ENCODE peak calls at places on chromosomes 16 and 17, in four cellular contexts. T is heart right ventricle, S is PC-3, N is colonic mucosa. R is an unnamed sample. For H3K9me3, the result is how much of the 10 kb centered on the place peaks cover.

GRCh38 chr17:7688808-7689316 is 585 bp downstream of the WRAP53 start:
- DNase-seq in T (no peak), S (no peak), N (no peak), R (no peak)

GRCh38 chr17:29126268-29126923 is 53.8 kb downstream of the MYO18A start:
- DNase-seq in N (no peak), S (no peak), T (no peak), R (no peak)

GRCh38 chr17:74749262-74750038 is 1.0 kb downstream of the NHERF1 start:
- DNase-seq in S (peak), T (no peak), N (peak), R (peak)

GRCh38 chr16:55697867-55698266 is 42.1 kb downstream of the SLC6A2 start:
- DNase-seq in N (no peak), S (no peak), T (no peak), R (no peak)

GRCh38 chr17:27408891-27409290 is 47.4 kb upstream of the KSR1 start:
- DNase-seq in N (no peak), S (no peak), T (no peak), R (no peak)

GRCh38 chr17:36657763-36658490 is 56.5 kb downstream of the MRM1 start:
- DNase-seq in N (peak), S (no peak), T (no peak), R (peak)

GRCh38 chr17:17810374-17811248 is 26.2 kb downstream of the SREBF1 start:
- DNase-seq in T (no peak), N (no peak), S (no peak), R (no peak)

GRCh38 chr16:77723108-77723514 is 797 bp downstream of the NUDT7 start:
- DNase-seq in S (no peak), N (peak), T (peak), R (peak)

GRCh38 chr16:62955033-62955349 is 918.8 kb upstream of the CDH8 start:
- DNase-seq in S (no peak), N (no peak), T (no peak), R (no peak)

GRCh38 chr17:13647551-13647950 is 45.8 kb upstream of the HS3ST3A1 start:
- DNase-seq in N (no peak), T (no peak), S (no peak), R (no peak)

GRCh38 chr17:31389673-31390381 is 1.6 kb upstream of the RAB11FIP4 start:
- DNase-seq in S (no peak), N (no peak), T (no peak), R (no peak)

GRCh38 chr16:19410435-19411153 is 7.1 kb upstream of the TMC5 start:
- DNase-seq in S (peak), T (no peak), N (peak), R (peak)

GRCh38 chr16:28187595-28188004 is 24.2 kb downstream of the XPO6 start:
- DNase-seq in T (no peak), S (no peak), N (no peak), R (no peak)

GRCh38 chr16:74253146-74253545 is 43.5 kb upstream of the PSMD7 start:
- DNase-seq in S (no peak), T (no peak), N (no peak), R (no peak)

GRCh38 chr17:57499648-57500049 is 243.3 kb downstream of the MSI2 start:
- DNase-seq in N (no peak), T (no peak), S (no peak), R (no peak)

GRCh38 chr16:59060212-59060611 is 326.1 kb upstream of the GOT2 start:
- DNase-seq in S (no peak), N (no peak), T (no peak), R (no peak)

GRCh38 chr17:77291591-77292386 is 151.0 kb downstream of the SEC14L1 start:
- DNase-seq in T (no peak), N (no peak), S (peak), R (no peak)

GRCh38 chr17:8964801-8965393 is 610 bp downstream of the PIK3R5 start:
- DNase-seq in S (no peak), T (no peak), N (peak), R (no peak)

GRCh38 chr17:32302037-32302436 is 36.4 kb downstream of the RHBDL3 start:
- DNase-seq in S (no peak), N (no peak), T (no peak), R (no peak)

GRCh38 chr17:6592193-6592592 is 35.8 kb upstream of the PITPNM3 start:
- DNase-seq in S (peak), N (no peak), T (no peak), R (no peak)

GRCh38 chr17:76969598-76970172 is 101.5 kb downstream of the MGAT5B start:
- DNase-seq in N (no peak), S (peak), T (no peak), R (peak)

GRCh38 chr16:75074920-75075687 is 41.5 kb downstream of the LDHD start:
- DNase-seq in S (no peak), T (no peak), N (no peak), R (no peak)

GRCh38 chr16:48365030-48365600 is 20.1 kb downstream of the SIAH1 start:
- DNase-seq in S (peak), T (no peak), N (peak), R (no peak)

DNA sequence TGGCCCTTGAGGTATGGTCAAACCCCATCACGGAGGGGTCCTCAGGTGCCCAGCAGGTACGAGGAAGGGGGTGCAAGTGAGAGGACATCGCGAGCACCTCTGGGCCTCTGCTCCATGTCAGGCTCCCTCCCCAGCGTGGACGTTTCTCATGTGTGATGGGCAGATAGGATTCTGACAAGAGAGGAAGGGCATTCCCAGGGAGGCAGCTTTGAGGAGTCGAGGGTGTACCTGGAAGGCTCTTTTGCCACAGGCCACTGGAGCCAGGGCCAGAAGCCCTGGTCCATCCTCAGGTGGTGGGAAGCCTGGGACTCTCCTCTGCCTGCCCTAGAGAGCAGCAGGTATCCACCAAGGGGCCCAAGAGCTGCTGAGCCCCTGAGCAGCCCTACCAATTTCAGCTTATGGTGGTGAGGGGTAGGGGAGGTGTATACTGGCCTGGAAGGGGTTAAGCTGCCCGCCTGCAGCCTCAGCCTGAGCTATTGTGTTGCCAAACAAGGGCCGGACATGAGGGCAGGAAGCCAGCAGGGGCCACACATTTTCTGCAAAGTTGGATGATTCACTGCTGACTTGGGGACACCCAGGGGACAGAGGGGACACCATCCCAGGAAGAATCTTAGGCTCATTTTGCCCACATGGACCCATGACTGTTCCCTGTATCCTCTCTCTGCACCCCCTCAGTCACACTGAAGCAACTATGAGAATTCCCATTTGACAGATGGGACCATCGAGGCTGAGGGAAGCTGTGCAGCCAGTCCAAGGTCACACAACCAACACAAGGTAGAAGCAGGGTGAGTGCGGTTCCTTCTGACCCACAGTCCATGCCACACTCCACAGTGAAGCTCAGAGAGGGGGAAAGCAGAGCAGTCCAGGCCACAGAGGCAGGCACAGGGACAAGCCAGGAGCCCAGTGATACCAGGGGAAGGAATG is 1.7 kb downstream of the CDH5 start:
- DNase-seq in T (peak), N (no peak), S (no peak), R (no peak)
- H3K4me3 ChIP-seq in T (peak), N (no peak), S (no peak), R (peak)

DNA sequence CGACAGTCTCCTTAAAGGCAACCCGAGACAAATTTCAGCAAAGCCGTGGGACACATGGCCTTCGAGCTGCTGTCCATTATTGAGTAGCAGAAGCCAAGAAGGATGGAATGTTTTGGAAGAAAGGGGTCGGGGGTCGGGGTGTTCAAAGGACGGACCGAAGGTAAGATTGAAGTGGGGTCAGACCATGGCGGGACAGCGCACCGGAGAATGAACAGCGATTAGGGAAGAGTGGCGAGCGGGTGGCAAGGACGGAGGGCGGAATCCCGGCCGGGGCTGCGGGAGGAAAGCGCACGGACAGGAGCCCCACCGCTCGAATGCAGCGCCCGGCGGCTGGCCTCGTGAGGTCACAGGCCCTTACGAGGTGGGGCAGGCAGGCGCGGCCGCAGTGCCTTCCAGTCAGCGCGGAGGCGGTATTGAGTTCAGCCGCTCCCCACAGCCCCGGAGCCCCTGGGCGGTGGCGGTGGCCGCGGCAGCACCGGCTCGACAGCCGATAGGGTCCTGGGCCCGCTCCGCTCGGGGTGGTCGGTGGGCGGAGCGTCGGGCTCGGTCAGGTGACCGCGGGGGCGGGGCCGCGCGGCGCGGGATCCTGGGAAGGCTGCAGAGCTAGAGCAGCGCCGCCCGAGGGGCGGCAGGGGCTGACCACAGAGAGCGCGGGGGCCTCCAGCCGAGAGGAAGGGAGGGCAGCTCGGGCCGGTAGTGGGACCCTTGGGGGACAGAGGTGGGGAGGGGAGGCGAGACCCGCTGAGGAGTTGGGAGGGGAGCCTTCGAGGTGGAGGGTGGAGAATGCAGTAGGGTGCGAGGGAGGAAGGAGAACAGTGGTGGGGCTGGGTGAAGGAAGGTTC is at the start of gene EFCAB13:
- DNase-seq in S (peak), N (peak), T (peak), R (peak)
- H3K9me3 ChIP-seq in S (under half), N (under half), T (under half), R (under half)

DNA sequence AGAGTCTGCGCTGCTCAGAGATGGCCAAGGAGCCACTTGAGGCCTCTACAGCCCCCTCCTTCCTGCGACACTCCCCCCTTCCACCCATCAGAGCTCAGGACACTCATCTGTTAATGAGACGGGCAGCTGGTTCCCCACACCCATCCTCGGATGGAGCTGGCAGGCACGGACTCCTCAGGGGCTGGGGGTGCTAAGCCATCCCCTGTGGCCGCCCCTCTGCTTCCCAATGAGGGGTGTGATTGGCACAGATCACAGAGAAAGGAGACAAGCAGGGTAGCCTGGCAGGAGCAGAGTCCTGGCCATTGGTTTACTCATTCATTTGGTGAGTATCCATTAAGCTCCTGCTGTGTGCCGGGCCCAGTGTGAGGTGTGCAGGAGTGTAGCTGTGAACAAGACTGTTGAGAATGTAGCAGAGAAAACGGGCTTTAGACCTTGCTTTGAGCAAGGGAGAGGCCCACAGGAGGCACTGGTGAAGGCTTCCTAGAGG is 12.6 kb upstream of the CRHR1 start:
- DNase-seq in N (no peak), T (no peak), S (no peak), R (peak)
- H3K4me3 ChIP-seq in N (no peak), T (no peak), S (no peak), R (no peak)

DNA sequence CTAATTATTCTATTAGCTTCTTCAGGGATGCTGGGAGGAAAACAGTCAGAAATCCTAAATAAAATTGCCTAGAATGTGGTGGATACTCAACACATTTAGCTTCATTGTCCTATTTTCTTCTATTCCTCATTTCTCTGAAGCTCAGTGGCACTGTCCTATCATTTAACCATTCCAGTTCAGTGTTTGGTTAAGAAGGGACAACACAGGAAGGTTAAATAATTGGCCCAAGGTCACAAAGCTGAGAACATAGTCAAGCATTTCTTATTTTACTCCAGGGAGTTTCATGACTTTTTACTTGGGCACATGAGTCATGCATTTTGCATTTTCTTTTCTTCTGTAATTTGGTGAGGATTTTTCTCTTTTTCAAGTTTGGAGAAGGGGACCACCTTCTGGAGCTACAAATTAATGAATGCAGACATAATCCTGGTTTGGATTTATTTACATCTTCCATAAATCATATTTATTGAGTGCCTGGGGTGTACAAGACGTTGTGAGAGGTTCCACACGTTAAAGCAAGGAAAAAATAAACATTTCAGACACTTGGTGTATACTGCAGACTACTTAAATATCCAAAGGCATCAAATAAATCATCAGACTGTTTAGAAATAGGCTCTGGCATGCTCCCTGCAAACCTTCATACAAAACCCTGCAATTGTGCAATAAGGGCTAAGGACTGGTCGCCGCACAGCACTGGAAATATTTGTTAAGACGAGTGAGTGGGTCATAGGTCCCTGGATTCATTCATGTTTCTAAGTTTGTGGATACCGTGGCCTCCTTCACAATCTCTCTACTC is 263.9 kb downstream of the MAF start:
- DNase-seq in N (no peak), S (no peak), T (no peak), R (no peak)
- H3K9me3 ChIP-seq in N (under half), S (under half), T (under half), R (under half)

GRCh38 chr16:30185683-30186421 is 2.5 kb downstream of the CORO1A start:
- DNase-seq in N (peak), T (peak), S (no peak), R (peak)
- H3K4me3 ChIP-seq in N (peak), T (peak), S (no peak), R (no peak)